ENCODE peak calls at places on chromosomes 6 and 20, in ten cellular contexts. One of them, this sample, is unnamed.

GRCh38 chr20:33443006-33443511 is 504 bp downstream of the SNTA1 start:
- DNase-seq in breast epithelium: no peak
- DNase-seq in sigmoid colon: peak
- DNase-seq in transverse colon: peak
- DNase-seq in Panc1: no peak
- DNase-seq in spleen: peak
- DNase-seq in SK-N-MC: no peak
- DNase-seq in upper lobe of left lung: no peak
- DNase-seq in stomach: peak
- DNase-seq in HCT116: no peak
- DNase-seq in this sample: no peak

GRCh38 chr20:33673411-33674293 is 576 bp downstream of the NECAB3 start:
- DNase-seq in breast epithelium: no peak
- DNase-seq in sigmoid colon: peak
- DNase-seq in transverse colon: no peak
- DNase-seq in Panc1: no peak
- DNase-seq in spleen: no peak
- DNase-seq in SK-N-MC: no peak
- DNase-seq in upper lobe of left lung: no peak
- DNase-seq in stomach: no peak
- DNase-seq in HCT116: no peak
- DNase-seq in this sample: no peak

GRCh38 chr20:34037121-34037520 is 43.4 kb downstream of the RALY start:
- DNase-seq in breast epithelium: no peak
- DNase-seq in sigmoid colon: no peak
- DNase-seq in transverse colon: no peak
- DNase-seq in Panc1: no peak
- DNase-seq in spleen: peak
- DNase-seq in SK-N-MC: no peak
- DNase-seq in upper lobe of left lung: peak
- DNase-seq in stomach: peak
- DNase-seq in HCT116: no peak
- DNase-seq in this sample: no peak

GRCh38 chr20:41214202-41214601 is 76.9 kb downstream of the PLCG1 start:
- DNase-seq in breast epithelium: no peak
- DNase-seq in sigmoid colon: no peak
- DNase-seq in transverse colon: no peak
- DNase-seq in Panc1: no peak
- DNase-seq in spleen: no peak
- DNase-seq in SK-N-MC: no peak
- DNase-seq in upper lobe of left lung: no peak
- DNase-seq in stomach: no peak
- DNase-seq in HCT116: no peak
- DNase-seq in this sample: no peak

GRCh38 chr6:13717787-13718458 is 6.3 kb upstream of the RANBP9 start:
- DNase-seq in breast epithelium: no peak
- DNase-seq in sigmoid colon: no peak
- DNase-seq in transverse colon: no peak
- DNase-seq in Panc1: no peak
- DNase-seq in spleen: no peak
- DNase-seq in SK-N-MC: no peak
- DNase-seq in upper lobe of left lung: no peak
- DNase-seq in stomach: no peak
- DNase-seq in HCT116: no peak
- DNase-seq in this sample: no peak

GRCh38 chr6:128822271-128822670 is 60.7 kb upstream of the LAMA2 start:
- DNase-seq in breast epithelium: no peak
- DNase-seq in sigmoid colon: no peak
- DNase-seq in transverse colon: no peak
- DNase-seq in Panc1: no peak
- DNase-seq in spleen: peak
- DNase-seq in SK-N-MC: no peak
- DNase-seq in upper lobe of left lung: no peak
- DNase-seq in stomach: no peak
- DNase-seq in HCT116: no peak
- DNase-seq in this sample: no peak

GRCh38 chr6:112024464-112024863 is 29.4 kb upstream of the CCN6 start:
- DNase-seq in breast epithelium: no peak
- DNase-seq in sigmoid colon: no peak
- DNase-seq in transverse colon: no peak
- DNase-seq in Panc1: no peak
- DNase-seq in spleen: no peak
- DNase-seq in SK-N-MC: no peak
- DNase-seq in upper lobe of left lung: no peak
- DNase-seq in stomach: no peak
- DNase-seq in HCT116: no peak
- DNase-seq in this sample: no peak

GRCh38 chr6:36577298-36577697 is 16.9 kb upstream of the SRSF3 start:
- DNase-seq in breast epithelium: peak
- DNase-seq in sigmoid colon: peak
- DNase-seq in transverse colon: no peak
- DNase-seq in Panc1: no peak
- DNase-seq in spleen: no peak
- DNase-seq in SK-N-MC: no peak
- DNase-seq in upper lobe of left lung: no peak
- DNase-seq in stomach: no peak
- DNase-seq in HCT116: peak
- DNase-seq in this sample: peak

GRCh38 chr20:3712279-3712873 is at the start of gene SIGLEC1:
- DNase-seq in breast epithelium: no peak
- DNase-seq in sigmoid colon: peak
- DNase-seq in transverse colon: peak
- DNase-seq in Panc1: no peak
- DNase-seq in spleen: peak
- DNase-seq in SK-N-MC: no peak
- DNase-seq in upper lobe of left lung: peak
- DNase-seq in stomach: peak
- DNase-seq in HCT116: no peak
- DNase-seq in this sample: no peak

DNA sequence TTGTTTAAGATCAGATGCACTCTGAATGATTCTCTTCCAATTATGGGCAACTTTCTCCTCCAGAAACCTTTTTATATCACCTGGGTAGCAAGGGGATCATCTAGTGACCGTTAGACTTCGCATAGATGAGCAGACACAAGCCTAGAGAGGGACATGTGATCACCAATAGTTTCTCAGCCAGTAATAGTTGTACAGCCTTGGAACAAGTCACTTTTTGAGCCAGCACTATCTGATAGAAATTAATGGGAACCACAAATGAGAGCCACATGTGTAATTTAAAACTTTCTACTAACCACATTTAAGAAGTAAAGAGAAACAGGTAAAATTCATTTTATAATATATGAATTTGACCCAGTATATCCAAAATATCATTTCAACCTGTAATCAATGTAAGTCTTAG is 627 bp upstream of the CTNNBL1 start:
- DNase-seq in breast epithelium: no peak
- DNase-seq in sigmoid colon: no peak
- DNase-seq in transverse colon: no peak
- DNase-seq in Panc1: no peak
- DNase-seq in spleen: no peak
- DNase-seq in SK-N-MC: no peak
- DNase-seq in upper lobe of left lung: no peak
- DNase-seq in stomach: no peak
- DNase-seq in HCT116: no peak
- DNase-seq in this sample: no peak
- H3K27ac ChIP-seq in breast epithelium: peak
- H3K27ac ChIP-seq in sigmoid colon: peak
- H3K27ac ChIP-seq in transverse colon: peak
- H3K27ac ChIP-seq in Panc1: peak
- H3K27ac ChIP-seq in spleen: peak
- H3K27ac ChIP-seq in SK-N-MC: no peak
- H3K27ac ChIP-seq in upper lobe of left lung: peak
- H3K27ac ChIP-seq in stomach: no peak
- H3K27ac ChIP-seq in HCT116: no peak
- H3K27ac ChIP-seq in this sample: peak

GRCh38 chr6:41721396-41721795 is 14.0 kb downstream of the TFEB start:
- DNase-seq in breast epithelium: no peak
- DNase-seq in sigmoid colon: no peak
- DNase-seq in transverse colon: no peak
- DNase-seq in Panc1: no peak
- DNase-seq in spleen: no peak
- DNase-seq in SK-N-MC: no peak
- DNase-seq in upper lobe of left lung: no peak
- DNase-seq in stomach: no peak
- DNase-seq in HCT116: no peak
- DNase-seq in this sample: no peak
- TF ChIP-seq POLR2AphosphoS5 in breast epithelium: no peak
- TF ChIP-seq POLR2AphosphoS5 in sigmoid colon: no peak
- TF ChIP-seq POLR2AphosphoS5 in transverse colon: no peak
- TF ChIP-seq POLR2AphosphoS5 in Panc1: no peak
- TF ChIP-seq POLR2AphosphoS5 in spleen: no peak
- TF ChIP-seq POLR2AphosphoS5 in SK-N-MC: no peak
- TF ChIP-seq POLR2AphosphoS5 in upper lobe of left lung: no peak
- TF ChIP-seq POLR2AphosphoS5 in stomach: no peak
- TF ChIP-seq POLR2AphosphoS5 in HCT116: no peak
- TF ChIP-seq POLR2AphosphoS5 in this sample: no peak

DNA sequence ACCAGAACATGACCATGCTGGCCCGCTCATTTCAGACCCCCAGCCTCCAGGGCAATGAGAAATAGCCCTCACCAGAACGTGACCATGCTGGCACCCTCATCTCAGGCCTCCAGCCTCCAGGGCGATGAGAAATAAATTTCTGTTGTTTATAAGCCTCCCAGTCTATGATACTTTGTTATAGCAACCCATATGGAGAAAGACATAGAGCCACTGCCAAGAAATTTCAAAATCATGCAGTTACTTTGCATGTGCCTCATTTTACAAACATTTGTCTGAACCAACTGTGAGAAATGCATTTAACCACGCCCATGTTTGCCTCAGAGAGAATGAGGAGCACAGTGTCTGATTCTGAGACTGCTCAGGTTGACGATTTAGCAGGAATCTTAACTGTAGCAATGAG is 15.5 kb downstream of the CYP39A1 start:
- DNase-seq in breast epithelium: no peak
- DNase-seq in sigmoid colon: no peak
- DNase-seq in transverse colon: no peak
- DNase-seq in Panc1: no peak
- DNase-seq in spleen: no peak
- DNase-seq in SK-N-MC: no peak
- DNase-seq in upper lobe of left lung: no peak
- DNase-seq in stomach: no peak
- DNase-seq in HCT116: no peak
- DNase-seq in this sample: no peak
- H3K27ac ChIP-seq in breast epithelium: no peak
- H3K27ac ChIP-seq in sigmoid colon: no peak
- H3K27ac ChIP-seq in transverse colon: peak
- H3K27ac ChIP-seq in Panc1: no peak
- H3K27ac ChIP-seq in spleen: no peak
- H3K27ac ChIP-seq in SK-N-MC: no peak
- H3K27ac ChIP-seq in upper lobe of left lung: no peak
- H3K27ac ChIP-seq in stomach: no peak
- H3K27ac ChIP-seq in HCT116: no peak
- H3K27ac ChIP-seq in this sample: no peak

DNA sequence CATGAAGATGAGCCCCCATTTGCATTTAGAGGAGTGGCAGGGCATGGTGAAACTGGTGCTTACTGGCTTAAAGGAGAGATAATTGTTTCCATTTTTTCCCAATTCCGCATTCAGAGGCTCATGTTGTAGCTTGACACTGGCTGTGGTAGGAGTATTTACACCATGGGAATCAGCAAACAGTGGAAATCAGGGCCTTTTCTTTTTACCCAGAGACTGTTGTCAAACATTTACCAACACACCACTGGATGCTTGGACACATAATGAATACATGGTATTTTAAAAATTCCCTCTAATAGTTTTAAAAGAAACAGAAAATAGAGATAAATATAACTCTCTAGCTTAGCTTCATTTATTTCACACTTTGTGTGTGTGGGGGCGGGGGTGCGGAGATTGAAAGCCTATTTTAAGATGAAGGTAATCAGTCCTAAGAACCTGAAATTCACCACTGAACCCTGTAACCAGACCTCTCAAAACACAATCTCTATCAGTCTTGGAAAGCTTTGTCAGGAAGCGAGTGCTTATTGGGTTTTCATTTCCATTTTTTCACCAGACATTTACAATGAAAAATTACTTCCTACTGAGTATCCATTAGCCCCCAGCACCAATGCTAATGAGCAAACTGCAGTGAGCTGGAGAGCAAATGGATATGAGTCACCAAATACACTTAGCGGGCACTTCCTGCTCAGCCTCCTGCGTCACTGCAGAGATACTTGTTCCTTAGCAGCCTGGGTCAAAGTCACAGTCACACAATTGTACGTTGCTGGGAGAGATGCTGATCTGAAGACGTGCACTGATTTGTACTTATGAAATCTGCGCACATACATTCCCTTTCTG is 532.0 kb downstream of the BCKDHB start:
- DNase-seq in breast epithelium: peak
- DNase-seq in sigmoid colon: no peak
- DNase-seq in transverse colon: peak
- DNase-seq in Panc1: peak
- DNase-seq in spleen: no peak
- DNase-seq in SK-N-MC: peak
- DNase-seq in upper lobe of left lung: peak
- DNase-seq in stomach: peak
- DNase-seq in HCT116: peak
- DNase-seq in this sample: peak
- TF ChIP-seq POLR2AphosphoS5 in breast epithelium: no peak
- TF ChIP-seq POLR2AphosphoS5 in sigmoid colon: no peak
- TF ChIP-seq POLR2AphosphoS5 in transverse colon: no peak
- TF ChIP-seq POLR2AphosphoS5 in Panc1: no peak
- TF ChIP-seq POLR2AphosphoS5 in spleen: no peak
- TF ChIP-seq POLR2AphosphoS5 in SK-N-MC: peak
- TF ChIP-seq POLR2AphosphoS5 in upper lobe of left lung: peak
- TF ChIP-seq POLR2AphosphoS5 in stomach: peak
- TF ChIP-seq POLR2AphosphoS5 in HCT116: peak
- TF ChIP-seq POLR2AphosphoS5 in this sample: peak

DNA sequence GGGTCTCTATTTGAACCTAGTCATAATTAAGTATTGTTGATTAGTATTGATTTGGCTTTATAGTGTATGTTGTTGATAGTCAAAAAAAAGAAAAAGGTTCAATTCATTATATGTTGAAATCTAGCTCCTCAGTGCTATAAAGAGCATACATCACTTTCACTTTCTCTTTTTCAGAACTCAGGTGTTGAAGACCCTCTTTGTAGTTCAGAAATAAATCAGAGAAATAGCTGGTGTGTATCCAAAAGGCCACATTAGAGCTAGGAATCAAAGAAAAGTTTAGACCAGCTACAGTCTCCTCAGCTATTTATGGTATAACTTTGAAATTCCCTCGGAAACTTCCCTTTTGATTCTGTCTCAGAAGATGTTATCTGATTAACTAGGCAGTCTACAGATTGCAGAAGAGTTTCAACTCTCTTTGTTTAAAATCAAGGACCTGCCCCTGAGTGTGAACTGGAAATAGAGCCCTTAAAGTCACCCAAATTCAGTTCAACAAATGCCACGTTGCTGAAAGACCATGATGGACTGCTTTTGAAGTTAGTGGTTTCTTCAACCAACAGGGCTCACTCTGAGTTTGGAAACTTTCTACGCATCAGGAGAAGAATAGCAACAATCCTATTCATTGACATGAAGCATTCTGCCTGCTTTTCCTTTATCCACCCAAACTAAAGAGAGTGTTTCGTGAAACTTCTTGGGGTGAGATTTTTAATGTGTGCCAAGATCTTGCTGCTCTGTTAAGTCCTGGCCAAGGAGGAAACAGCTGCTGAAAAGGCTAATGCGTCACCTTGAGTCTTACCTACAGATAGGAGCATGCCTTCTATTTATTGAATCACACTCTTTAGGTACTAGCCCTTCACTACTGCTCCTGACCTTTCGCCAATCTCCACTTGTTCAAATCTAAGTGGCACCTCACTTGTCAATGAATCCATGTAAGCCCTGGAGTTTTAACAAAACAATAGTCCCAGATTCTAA is 111.7 kb downstream of the TNFRSF21 start:
- DNase-seq in breast epithelium: no peak
- DNase-seq in sigmoid colon: no peak
- DNase-seq in transverse colon: no peak
- DNase-seq in Panc1: no peak
- DNase-seq in spleen: no peak
- DNase-seq in SK-N-MC: no peak
- DNase-seq in upper lobe of left lung: no peak
- DNase-seq in stomach: no peak
- DNase-seq in HCT116: no peak
- DNase-seq in this sample: no peak
- H3K27ac ChIP-seq in breast epithelium: no peak
- H3K27ac ChIP-seq in sigmoid colon: no peak
- H3K27ac ChIP-seq in transverse colon: no peak
- H3K27ac ChIP-seq in Panc1: peak
- H3K27ac ChIP-seq in spleen: no peak
- H3K27ac ChIP-seq in SK-N-MC: no peak
- H3K27ac ChIP-seq in upper lobe of left lung: no peak
- H3K27ac ChIP-seq in stomach: peak
- H3K27ac ChIP-seq in HCT116: no peak
- H3K27ac ChIP-seq in this sample: no peak

This sample was measured in prostate gland.